ENCODE peak calls at places on chromosomes 7 and 10, in seven cellular contexts. C is heart left ventricle; Z is AG20443; O is tibial nerve; H is CD8-positive, alpha-beta T cell; J is neural crest cell; X is LoVo. G is an unnamed sample.

GRCh38 chr7:159035571-159036073 is 109.0 kb downstream of the VIPR2 start:
- DNase-seq in C (no peak), Z (no peak), O (peak; percentile 4), H (no peak), J (no peak), X (no peak), G (no peak)

GRCh38 chr10:124731551-124731950 is 12.6 kb downstream of the FAM53B start:
- DNase-seq in C (no peak), Z (no peak), O (no peak), H (no peak), J (no peak), X (no peak), G (no peak)

GRCh38 chr7:83347836-83348482 is 185.3 kb upstream of the PCLO start:
- DNase-seq in C (no peak), Z (peak; percentile 47), O (no peak), H (no peak), J (no peak), X (peak; percentile 14), G (no peak)

GRCh38 chr10:13961096-13961495 is 369.6 kb downstream of the FRMD4A start:
- DNase-seq in C (no peak), Z (peak; percentile 84), O (no peak), H (no peak), J (no peak), X (no peak), G (no peak)

GRCh38 chr10:86330778-86331763 is 35.5 kb downstream of the GRID1 start:
- DNase-seq in C (no peak), Z (no peak), O (no peak), H (no peak), J (no peak), X (no peak), G (peak; percentile 38)

GRCh38 chr7:79142706-79143105 is 310.8 kb downstream of the MAGI2 start:
- DNase-seq in C (no peak), Z (no peak), O (no peak), H (no peak), J (no peak), X (no peak), G (no peak)

GRCh38 chr10:2716596-2716995 is 350.8 kb upstream of the PFKP start:
- DNase-seq in C (no peak), Z (no peak), O (no peak), H (no peak), J (no peak), X (no peak), G (no peak)

GRCh38 chr10:75904499-75905283 is 473.3 kb downstream of the LRMDA start:
- DNase-seq in C (no peak), Z (no peak), O (no peak), H (no peak), J (no peak), X (no peak), G (no peak)

GRCh38 chr7:95905165-95905564 is 132.8 kb downstream of the DYNC1I1 start:
- DNase-seq in C (no peak), Z (peak; percentile 26), O (no peak), H (no peak), J (no peak), X (no peak), G (no peak)

GRCh38 chr10:84715911-84716310 is 387.5 kb downstream of the CCSER2 start:
- DNase-seq in C (no peak), Z (peak; percentile 23), O (no peak), H (no peak), J (peak; percentile 39), X (peak; percentile 24), G (no peak)

GRCh38 chr10:101619983-101620382 is 31.9 kb downstream of the DPCD start:
- DNase-seq in C (no peak), Z (no peak), O (no peak), H (no peak), J (no peak), X (no peak), G (no peak)

GRCh38 chr10:125153693-125154490 is 6.5 kb downstream of the CTBP2 start:
- DNase-seq in C (no peak), Z (peak; percentile 48), O (no peak), H (no peak), J (no peak), X (no peak), G (no peak)

GRCh38 chr7:135678612-135679575 is 16.6 kb downstream of the STMP1 start:
- DNase-seq in C (no peak), Z (peak; percentile 41), O (peak; percentile 24), H (no peak), J (no peak), X (no peak), G (no peak)

GRCh38 chr7:5777932-5778331 is 3.5 kb downstream of the RNF216 start:
- DNase-seq in C (no peak), Z (no peak), O (no peak), H (no peak), J (no peak), X (no peak), G (peak; percentile 9)

GRCh38 chr7:79459381-79459780 is 5.9 kb upstream of the MAGI2 start:
- DNase-seq in C (no peak), Z (peak; percentile 50), O (peak; percentile 7), H (no peak), J (no peak), X (no peak), G (no peak)

GRCh38 chr10:118523775-118524174 is 71.7 kb downstream of the PRLHR start:
- DNase-seq in C (no peak), Z (peak; percentile 36), O (no peak), H (no peak), J (no peak), X (no peak), G (no peak)

GRCh38 chr7:135251502-135252327 is 18.1 kb downstream of the STRA8 start:
- DNase-seq in C (no peak), Z (no peak), O (no peak), H (no peak), J (no peak), X (no peak), G (no peak)

GRCh38 chr7:2516194-2516555 is 3.4 kb upstream of the LFNG start:
- DNase-seq in C (no peak), Z (no peak), O (no peak), H (no peak), J (no peak), X (no peak), G (no peak)

GRCh38 chr7:38858281-38858884 is 50.6 kb downstream of the VPS41 start:
- DNase-seq in C (no peak), Z (peak; percentile 53), O (no peak), H (no peak), J (no peak), X (no peak), G (no peak)

GRCh38 chr7:116986611-116987565 is 33.6 kb downstream of the ST7 start:
- DNase-seq in C (no peak), Z (peak; percentile 14), O (no peak), H (no peak), J (no peak), X (no peak), G (no peak)

GRCh38 chr10:32271617-32272016 is 75.3 kb downstream of the EPC1 start:
- DNase-seq in C (no peak), Z (peak; percentile 28), O (no peak), H (no peak), J (no peak), X (no peak), G (no peak)

GRCh38 chr10:115772606-115773005 is 500.4 kb downstream of the GFRA1 start:
- DNase-seq in C (no peak), Z (peak; percentile 42), O (no peak), H (no peak), J (no peak), X (no peak), G (no peak)

GRCh38 chr7:104328308-104328969 is at the start of gene LHFPL3:
- DNase-seq in C (no peak), Z (peak; percentile 19), O (no peak), H (no peak), J (peak; percentile 18), X (no peak), G (no peak)

GRCh38 chr7:100965723-100966541 is 3.4 kb upstream of the MUC12 start:
- DNase-seq in C (peak; percentile 63), Z (peak; percentile 95), O (peak; percentile 38), H (peak; percentile 73), J (peak; percentile 99), X (peak; percentile 98), G (no peak)

GRCh38 chr10:31707578-31708411 is 220.8 kb downstream of the ARHGAP12 start:
- DNase-seq in C (peak; percentile 84), Z (peak; percentile 78), O (peak; percentile 46), H (peak; percentile 7), J (peak; percentile 58), X (no peak), G (no peak)

GRCh38 chr10:7230956-7231355 is 179.9 kb downstream of the SFMBT2 start:
- DNase-seq in C (no peak), Z (no peak), O (no peak), H (no peak), J (no peak), X (no peak), G (no peak)

GRCh38 chr7:131836733-131837132 is 280.3 kb upstream of the PODXL start:
- DNase-seq in C (no peak), Z (no peak), O (no peak), H (no peak), J (no peak), X (no peak), G (no peak)

GRCh38 chr10:33719005-33719703 is 384.7 kb upstream of the NRP1 start:
- DNase-seq in C (peak; percentile 37), Z (no peak), O (no peak), H (no peak), J (no peak), X (no peak), G (no peak)

GRCh38 chr7:26136831-26137230 is 15.2 kb upstream of the NFE2L3 start:
- DNase-seq in C (no peak), Z (no peak), O (no peak), H (no peak), J (no peak), X (no peak), G (no peak)

GRCh38 chr7:43697690-43698089 is 31.6 kb downstream of the COA1 start:
- DNase-seq in C (no peak), Z (no peak), O (no peak), H (no peak), J (no peak), X (no peak), G (no peak)

GRCh38 chr10:76937056-76937665 is 700.4 kb downstream of the KCNMA1 start:
- DNase-seq in C (no peak), Z (no peak), O (no peak), H (no peak), J (no peak), X (no peak), G (no peak)

GRCh38 chr7:157011333-157012112 is 1.1 kb upstream of the MNX1 start:
- DNase-seq in C (no peak), Z (no peak), O (no peak), H (no peak), J (no peak), X (peak; percentile 33), G (peak; percentile 65)

GRCh38 chr10:47361293-47361692 is 13.1 kb downstream of the RBP3 start:
- DNase-seq in C (no peak), Z (peak; percentile 66), O (no peak), H (no peak), J (peak; percentile 65), X (no peak), G (peak; percentile 60)

GRCh38 chr7:17054206-17054605 is 172.4 kb upstream of the AGR3 start:
- DNase-seq in C (no peak), Z (no peak), O (no peak), H (no peak), J (no peak), X (no peak), G (no peak)

GRCh38 chr7:75879771-75880184 is 944 bp downstream of the RHBDD2 start:
- DNase-seq in C (no peak), Z (no peak), O (no peak), H (peak; percentile 30), J (no peak), X (peak; percentile 11), G (no peak)

GRCh38 chr7:129144095-129144833 is at the start of gene TSPAN33:
- DNase-seq in C (peak; percentile 80), Z (peak; percentile 95), O (peak; percentile 71), H (peak; percentile 57), J (peak; percentile 69), X (peak; percentile 91), G (peak; percentile 86)